ENCODE peak calls at places on chromosomes 6 and 20, in ten cellular contexts. A is B cell; Y is amygdala; I is T follicular helper cell; N is stimulated activated CD4-positive, alpha-beta T cell treated with anti-CD3 and anti-CD28 coated beads, TNF-alpha, amount 100 ng/mL, for 4 hours; M is T-cell; E is germinal center; R is hippocampal formation; G is NCI-H1436 treated with DMSO at 0.1 percent for 48 hours; O is activated CD8-positive, alpha-beta memory T cell treated with anti-CD3 and anti-CD28 coated beads, Interleukin-2, amount 50 U/mL, for 48 hours. V is an unnamed sample.
A peak's percentile ranks its signal among the peaks of the same experiment; 100 is the strongest.

GRCh38 chr20:5696011-5696559 is 54.1 kb upstream of the SHLD1 start:
- DNase-seq in O (no peak), Y (no peak), M (no peak), A (no peak), E (no peak), G (no peak), N (no peak), R (no peak), I (no peak), V (no peak)

GRCh38 chr20:44074252-44075151 is 112.5 kb downstream of the JPH2 start:
- DNase-seq in E (no peak), G (no peak), R (no peak), Y (no peak), A (no peak), I (no peak), N (no peak), O (peak; percentile 50), M (no peak), V (peak; percentile 40)

GRCh38 chr20:45012682-45013302 is 46.5 kb downstream of the STK4 start:
- DNase-seq in M (no peak), I (no peak), A (no peak), O (no peak), Y (no peak), R (no peak), N (no peak), E (no peak), G (no peak), V (no peak)

GRCh38 chr6:28213213-28213523 is 11.9 kb upstream of the ZSCAN9 start:
- DNase-seq in N (no peak), E (no peak), R (no peak), M (no peak), O (no peak), I (no peak), Y (no peak), G (no peak), A (no peak), V (no peak)

GRCh38 chr6:33633462-33634158 is 12.5 kb downstream of the ITPR3 start:
- DNase-seq in R (peak; percentile 1), N (peak; percentile 49), A (peak; percentile 80), I (peak; percentile 33), O (peak; percentile 73), G (no peak), Y (no peak), M (peak; percentile 39), E (peak; percentile 79), V (peak; percentile 66)

GRCh38 chr6:55777461-55777860 is 97.9 kb downstream of the BMP5 start:
- DNase-seq in O (no peak), M (no peak), E (no peak), R (no peak), G (no peak), A (no peak), N (no peak), I (no peak), Y (no peak), V (no peak)

GRCh38 chr6:34516391-34517324 is 39.5 kb downstream of the SPDEF start:
- DNase-seq in Y (no peak), O (no peak), R (no peak), A (no peak), M (no peak), E (no peak), G (no peak), N (no peak), I (no peak), V (no peak)

GRCh38 chr6:107491791-107492674 is 2.1 kb downstream of the SOBP start:
- DNase-seq in A (no peak), G (no peak), N (no peak), O (no peak), R (peak; percentile 66), Y (no peak), E (no peak), I (no peak), M (no peak), V (peak; percentile 49)

GRCh38 chr6:28683945-28684538 is 158.4 kb downstream of the GPX5 start:
- DNase-seq in O (no peak), N (no peak), E (no peak), Y (no peak), M (no peak), G (peak; percentile 42), R (no peak), A (peak; percentile 31), I (no peak), V (peak; percentile 34)

GRCh38 chr6:54361734-54362133 is 53.5 kb downstream of the TINAG start:
- DNase-seq in O (no peak), N (no peak), G (no peak), M (no peak), E (no peak), I (no peak), A (no peak), R (no peak), Y (no peak), V (no peak)